ENCODE peak calls at places on chromosomes 5 and 9, in five cellular contexts. One of them, this sample, is unnamed.

GRCh38 chr5:78855026-78855425 is 130.1 kb downstream of the ARSB start:
- DNase-seq in psoas muscle: no peak
- DNase-seq in nephron progenitor cell: no peak
- DNase-seq in GM06990: no peak
- DNase-seq in spleen: no peak
- DNase-seq in this sample: no peak

GRCh38 chr5:167720676-167721260 is 570.7 kb upstream of the WWC1 start:
- DNase-seq in psoas muscle: no peak
- DNase-seq in nephron progenitor cell: no peak
- DNase-seq in GM06990: no peak
- DNase-seq in spleen: no peak
- DNase-seq in this sample: no peak

GRCh38 chr5:178114325-178115135 is 1.2 kb downstream of the N4BP3 start:
- DNase-seq in psoas muscle: no peak
- DNase-seq in nephron progenitor cell: peak; percentile 34
- DNase-seq in GM06990: peak; percentile 46
- DNase-seq in spleen: peak; percentile 88
- DNase-seq in this sample: no peak

GRCh38 chr5:53219610-53220009 is 110.1 kb upstream of the MOCS2 start:
- DNase-seq in psoas muscle: no peak
- DNase-seq in nephron progenitor cell: no peak
- DNase-seq in GM06990: no peak
- DNase-seq in spleen: no peak
- DNase-seq in this sample: no peak

GRCh38 chr5:121199238-121199999 is 652.3 kb upstream of the FTMT start:
- DNase-seq in psoas muscle: no peak
- DNase-seq in nephron progenitor cell: no peak
- DNase-seq in GM06990: no peak
- DNase-seq in spleen: no peak
- DNase-seq in this sample: no peak

GRCh38 chr5:77832938-77833337 is 56.8 kb upstream of the TBCA start:
- DNase-seq in psoas muscle: no peak
- DNase-seq in nephron progenitor cell: no peak
- DNase-seq in GM06990: no peak
- DNase-seq in spleen: no peak
- DNase-seq in this sample: no peak

GRCh38 chr5:172860520-172861443 is 26.7 kb downstream of the ERGIC1 start:
- DNase-seq in psoas muscle: peak; percentile 97
- DNase-seq in nephron progenitor cell: no peak
- DNase-seq in GM06990: no peak
- DNase-seq in spleen: peak; percentile 86
- DNase-seq in this sample: no peak

GRCh38 chr5:9516591-9516990 is 29.3 kb downstream of the SEMA5A start:
- DNase-seq in psoas muscle: no peak
- DNase-seq in nephron progenitor cell: no peak
- DNase-seq in GM06990: no peak
- DNase-seq in spleen: no peak
- DNase-seq in this sample: no peak

GRCh38 chr5:51495672-51496071 is 112.4 kb downstream of the ISL1 start:
- DNase-seq in psoas muscle: no peak
- DNase-seq in nephron progenitor cell: no peak
- DNase-seq in GM06990: no peak
- DNase-seq in spleen: no peak
- DNase-seq in this sample: no peak

GRCh38 chr9:127129718-127130085 is 7.3 kb upstream of the ANGPTL2 start:
- DNase-seq in psoas muscle: peak; percentile 56
- DNase-seq in nephron progenitor cell: no peak
- DNase-seq in GM06990: no peak
- DNase-seq in spleen: no peak
- DNase-seq in this sample: no peak

GRCh38 chr5:121271546-121271945 is 580.1 kb upstream of the FTMT start:
- DNase-seq in psoas muscle: no peak
- DNase-seq in nephron progenitor cell: no peak
- DNase-seq in GM06990: no peak
- DNase-seq in spleen: no peak
- DNase-seq in this sample: no peak

GRCh38 chr5:150057996-150058395 is 28.4 kb downstream of the CSF1R start:
- DNase-seq in psoas muscle: no peak
- DNase-seq in nephron progenitor cell: no peak
- DNase-seq in GM06990: no peak
- DNase-seq in spleen: no peak
- DNase-seq in this sample: no peak

GRCh38 chr5:37717613-37718431 is 122.0 kb downstream of the GDNF start:
- DNase-seq in psoas muscle: no peak
- DNase-seq in nephron progenitor cell: peak; percentile 55
- DNase-seq in GM06990: no peak
- DNase-seq in spleen: no peak
- DNase-seq in this sample: no peak

GRCh38 chr9:37336150-37336549 is 86.3 kb upstream of the GRHPR start:
- DNase-seq in psoas muscle: no peak
- DNase-seq in nephron progenitor cell: no peak
- DNase-seq in GM06990: no peak
- DNase-seq in spleen: no peak
- DNase-seq in this sample: no peak

GRCh38 chr5:124979174-124979573 is 232.7 kb upstream of the ZNF608 start:
- DNase-seq in psoas muscle: no peak
- DNase-seq in nephron progenitor cell: peak; percentile 14
- DNase-seq in GM06990: no peak
- DNase-seq in spleen: no peak
- DNase-seq in this sample: no peak

GRCh38 chr5:131496400-131496713 is 138.7 kb downstream of the RAPGEF6 start:
- DNase-seq in psoas muscle: no peak
- DNase-seq in nephron progenitor cell: no peak
- DNase-seq in GM06990: peak; percentile 32
- DNase-seq in spleen: no peak
- DNase-seq in this sample: no peak

GRCh38 chr9:91037511-91038482 is 236.2 kb downstream of the SYK start:
- DNase-seq in psoas muscle: peak; percentile 69
- DNase-seq in nephron progenitor cell: no peak
- DNase-seq in GM06990: no peak
- DNase-seq in spleen: no peak
- DNase-seq in this sample: peak; percentile 52

GRCh38 chr9:109060235-109060634 is 46.9 kb upstream of the CTNNAL1 start:
- DNase-seq in psoas muscle: no peak
- DNase-seq in nephron progenitor cell: no peak
- DNase-seq in GM06990: no peak
- DNase-seq in spleen: no peak
- DNase-seq in this sample: no peak

GRCh38 chr5:62354028-62354874 is 48.2 kb downstream of the KIF2A start:
- DNase-seq in psoas muscle: no peak
- DNase-seq in nephron progenitor cell: no peak
- DNase-seq in GM06990: peak; percentile 22
- DNase-seq in spleen: no peak
- DNase-seq in this sample: no peak

GRCh38 chr9:91515074-91515687 is 91.5 kb upstream of the NFIL3 start:
- DNase-seq in psoas muscle: no peak
- DNase-seq in nephron progenitor cell: no peak
- DNase-seq in GM06990: peak; percentile 46
- DNase-seq in spleen: no peak
- DNase-seq in this sample: no peak

GRCh38 chr9:18665947-18666346 is 192.0 kb downstream of the ADAMTSL1 start:
- DNase-seq in psoas muscle: no peak
- DNase-seq in nephron progenitor cell: no peak
- DNase-seq in GM06990: no peak
- DNase-seq in spleen: no peak
- DNase-seq in this sample: no peak

GRCh38 chr9:134591573-134591981 is 50.0 kb upstream of the COL5A1 start:
- DNase-seq in psoas muscle: no peak
- DNase-seq in nephron progenitor cell: no peak
- DNase-seq in GM06990: no peak
- DNase-seq in spleen: no peak
- DNase-seq in this sample: no peak

GRCh38 chr9:37984672-37985611 is 81.0 kb upstream of the SLC25A51 start:
- DNase-seq in psoas muscle: no peak
- DNase-seq in nephron progenitor cell: no peak
- DNase-seq in GM06990: no peak
- DNase-seq in spleen: peak; percentile 47
- DNase-seq in this sample: no peak

GRCh38 chr5:93017854-93018253 is 563.2 kb downstream of the NR2F1-AS1 start:
- DNase-seq in psoas muscle: no peak
- DNase-seq in nephron progenitor cell: no peak
- DNase-seq in GM06990: no peak
- DNase-seq in spleen: no peak
- DNase-seq in this sample: no peak

GRCh38 chr9:4359016-4359415 is 59.1 kb upstream of the GLIS3 start:
- DNase-seq in psoas muscle: no peak
- DNase-seq in nephron progenitor cell: no peak
- DNase-seq in GM06990: no peak
- DNase-seq in spleen: no peak
- DNase-seq in this sample: no peak

GRCh38 chr5:980001-980588 is 28.5 kb upstream of the NKD2 start:
- DNase-seq in psoas muscle: no peak
- DNase-seq in nephron progenitor cell: no peak
- DNase-seq in GM06990: no peak
- DNase-seq in spleen: no peak
- DNase-seq in this sample: no peak

GRCh38 chr5:142881076-142881466 is 110.9 kb downstream of the ARHGAP26 start:
- DNase-seq in psoas muscle: no peak
- DNase-seq in nephron progenitor cell: no peak
- DNase-seq in GM06990: peak; percentile 18
- DNase-seq in spleen: peak; percentile 78
- DNase-seq in this sample: peak; percentile 93

GRCh38 chr5:173314166-173314952 is 13.9 kb downstream of the STC2 start:
- DNase-seq in psoas muscle: no peak
- DNase-seq in nephron progenitor cell: no peak
- DNase-seq in GM06990: no peak
- DNase-seq in spleen: peak; percentile 25
- DNase-seq in this sample: no peak

GRCh38 chr9:106697799-106698591 is 165.0 kb upstream of the ZNF462 start:
- DNase-seq in psoas muscle: peak; percentile 88
- DNase-seq in nephron progenitor cell: peak; percentile 10
- DNase-seq in GM06990: no peak
- DNase-seq in spleen: peak; percentile 72
- DNase-seq in this sample: no peak

GRCh38 chr5:172283862-172284274 is 304 bp upstream of the UBTD2 start:
- DNase-seq in psoas muscle: peak; percentile 91
- DNase-seq in nephron progenitor cell: peak; percentile 92
- DNase-seq in GM06990: peak; percentile 86
- DNase-seq in spleen: peak; percentile 96
- DNase-seq in this sample: peak; percentile 56

GRCh38 chr9:8486095-8486494 is 686.5 kb upstream of the DMAC1 start:
- DNase-seq in psoas muscle: peak; percentile 50
- DNase-seq in nephron progenitor cell: peak; percentile 21
- DNase-seq in GM06990: no peak
- DNase-seq in spleen: no peak
- DNase-seq in this sample: no peak
- TF ChIP-seq CTCF in psoas muscle: no peak
- TF ChIP-seq CTCF in nephron progenitor cell: peak; percentile 33
- TF ChIP-seq CTCF in GM06990: no peak
- TF ChIP-seq CTCF in spleen: peak; percentile 15
- TF ChIP-seq CTCF in this sample: no peak

GRCh38 chr9:87113892-87114291 is 166.6 kb upstream of the GAS1 start:
- DNase-seq in psoas muscle: no peak
- DNase-seq in nephron progenitor cell: no peak
- DNase-seq in GM06990: no peak
- DNase-seq in spleen: no peak
- DNase-seq in this sample: no peak
- TF ChIP-seq CTCF in psoas muscle: no peak
- TF ChIP-seq CTCF in nephron progenitor cell: no peak
- TF ChIP-seq CTCF in GM06990: no peak
- TF ChIP-seq CTCF in spleen: no peak
- TF ChIP-seq CTCF in this sample: no peak

GRCh38 chr5:135570453-135570764 is 8.4 kb downstream of the CXCL14 start:
- DNase-seq in psoas muscle: no peak
- DNase-seq in nephron progenitor cell: no peak
- DNase-seq in GM06990: no peak
- DNase-seq in spleen: no peak
- DNase-seq in this sample: no peak
- TF ChIP-seq CTCF in psoas muscle: no peak
- TF ChIP-seq CTCF in nephron progenitor cell: no peak
- TF ChIP-seq CTCF in GM06990: no peak
- TF ChIP-seq CTCF in spleen: no peak
- TF ChIP-seq CTCF in this sample: no peak

DNA sequence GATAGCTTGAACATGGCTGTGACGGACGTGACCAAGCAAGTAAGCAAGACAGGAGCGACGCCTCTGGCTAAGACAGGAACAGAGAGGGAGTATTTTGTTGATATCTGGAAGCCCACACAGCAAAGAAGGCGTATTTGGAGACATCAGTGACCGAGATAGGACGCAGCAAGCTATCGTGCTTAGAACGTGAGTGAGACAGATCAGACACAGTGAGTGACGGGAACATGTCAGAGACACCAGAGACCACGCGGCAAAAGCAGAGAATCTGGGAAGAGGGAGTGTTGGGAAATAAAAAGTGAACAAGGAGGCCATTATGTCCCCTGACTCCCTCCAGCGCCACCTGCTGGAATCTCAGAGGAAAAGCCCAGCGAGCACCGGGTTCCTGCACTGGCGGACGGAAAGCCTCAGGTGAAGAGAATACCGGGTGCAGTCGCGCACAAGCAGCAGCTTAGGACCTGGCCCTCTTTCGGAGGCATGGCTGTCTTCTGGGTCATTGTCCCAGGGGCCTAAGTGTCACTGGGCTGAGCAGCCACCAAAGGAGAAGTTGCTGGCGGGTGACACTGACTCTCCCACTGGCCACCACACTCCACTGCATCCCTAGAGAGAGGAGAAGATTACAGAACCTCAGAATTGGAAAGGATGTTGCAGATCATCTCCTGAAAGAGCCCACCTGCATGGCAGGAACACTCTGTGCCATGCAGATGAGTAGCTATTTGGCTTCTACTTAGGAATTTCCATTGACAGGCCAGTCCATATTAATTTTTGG is 99.1 kb downstream of the FBXO38 start:
- DNase-seq in psoas muscle: peak; percentile 61
- DNase-seq in nephron progenitor cell: peak; percentile 63
- DNase-seq in GM06990: peak; percentile 25
- DNase-seq in spleen: peak; percentile 84
- DNase-seq in this sample: peak; percentile 48
- TF ChIP-seq CTCF in psoas muscle: peak; percentile 51
- TF ChIP-seq CTCF in nephron progenitor cell: peak; percentile 55
- TF ChIP-seq CTCF in GM06990: peak; percentile 92
- TF ChIP-seq CTCF in spleen: peak; percentile 74
- TF ChIP-seq CTCF in this sample: peak; percentile 79

GRCh38 chr9:16112116-16112515 is 559.3 kb downstream of the CCDC171 start:
- DNase-seq in psoas muscle: no peak
- DNase-seq in nephron progenitor cell: peak; percentile 46
- DNase-seq in GM06990: no peak
- DNase-seq in spleen: no peak
- DNase-seq in this sample: no peak
- TF ChIP-seq CTCF in psoas muscle: no peak
- TF ChIP-seq CTCF in nephron progenitor cell: no peak
- TF ChIP-seq CTCF in GM06990: no peak
- TF ChIP-seq CTCF in spleen: no peak
- TF ChIP-seq CTCF in this sample: no peak

GRCh38 chr5:71922584-71923106 is 184.6 kb upstream of the MAP1B start:
- DNase-seq in psoas muscle: no peak
- DNase-seq in nephron progenitor cell: no peak
- DNase-seq in GM06990: no peak
- DNase-seq in spleen: no peak
- DNase-seq in this sample: no peak
- TF ChIP-seq CTCF in psoas muscle: no peak
- TF ChIP-seq CTCF in nephron progenitor cell: no peak
- TF ChIP-seq CTCF in GM06990: no peak
- TF ChIP-seq CTCF in spleen: no peak
- TF ChIP-seq CTCF in this sample: no peak